ENCODE peak calls at places on chromosomes 4 and X, in five cellular contexts. K, J, I, G and Y are unnamed samples.

GRCh38 chr4:8191136-8191747 is 7.8 kb upstream of the SH3TC1 start:
- DNase-seq in G (peak; percentile 88), K (no peak), J (no peak), I (peak; percentile 63), Y (peak; percentile 63)

GRCh38 chrX:123348468-123348867 is 164.4 kb downstream of the GRIA3 start:
- DNase-seq in I (peak; percentile 46), J (no peak), K (no peak), G (no peak), Y (no peak)

GRCh38 chr4:150072906-150073714 is 5.1 kb upstream of the DCLK2 start:
- DNase-seq in J (no peak), I (peak; percentile 94), K (peak; percentile 86), G (no peak), Y (no peak)

GRCh38 chrX:106932960-106933537 is 12.8 kb downstream of the CLDN2 start:
- DNase-seq in I (peak; percentile 13), J (no peak), G (no peak), K (no peak), Y (no peak)

GRCh38 chrX:46722742-46723568 is 36.0 kb downstream of the SLC9A7 start:
- DNase-seq in K (no peak), G (no peak), I (peak; percentile 48), J (no peak), Y (no peak)

GRCh38 chrX:131955099-131955777 is 67.9 kb upstream of the STK26 start:
- DNase-seq in J (no peak), I (no peak), G (no peak), K (no peak), Y (no peak)

GRCh38 chr4:47790105-47790504 is 47.8 kb downstream of the CORIN start:
- DNase-seq in K (no peak), G (no peak), I (no peak), J (no peak), Y (no peak)

GRCh38 chrX:124619710-124620109 is 273.3 kb downstream of the SH2D1A start:
- DNase-seq in I (no peak), J (no peak), K (no peak), G (no peak), Y (no peak)

GRCh38 chr4:76012388-76012801 is 5.1 kb upstream of the CXCL9 start:
- DNase-seq in G (no peak), K (peak; percentile 63), J (no peak), I (peak; percentile 11), Y (no peak)

GRCh38 chrX:44937606-44938005 is 64.6 kb downstream of the KDM6A start:
- DNase-seq in G (no peak), I (no peak), J (no peak), K (no peak), Y (no peak)

GRCh38 chr4:27791640-27792039 is 931.0 kb downstream of the STIM2 start:
- DNase-seq in G (no peak), I (peak; percentile 53), K (no peak), J (no peak), Y (no peak)

GRCh38 chrX:153412746-153413720 is 1.8 kb downstream of the ZFP92 start:
- DNase-seq in K (no peak), J (no peak), G (no peak), I (no peak), Y (no peak)

GRCh38 chr4:336099-336892 is 1.3 kb upstream of the ZNF141 start:
- DNase-seq in G (peak; percentile 71), K (no peak), J (peak; percentile 31), I (no peak), Y (no peak)

GRCh38 chr4:151569650-151570049 is 160.7 kb downstream of the FHIP1A start:
- DNase-seq in J (no peak), I (no peak), K (no peak), G (no peak), Y (peak; percentile 42)

GRCh38 chrX:113980953-113981352 is 602.9 kb upstream of the HTR2C start:
- DNase-seq in G (no peak), J (no peak), I (no peak), K (no peak), Y (no peak)

GRCh38 chr4:138802499-138802898 is 213.1 kb upstream of the NOCT start:
- DNase-seq in I (peak; percentile 0), J (no peak), K (no peak), G (no peak), Y (no peak)

GRCh38 chr4:164424852-164425251 is 329.1 kb upstream of the SMIM31 start:
- DNase-seq in I (no peak), G (no peak), K (no peak), J (no peak), Y (no peak)

GRCh38 chr4:48635980-48636379 is 144.1 kb downstream of the FRYL start:
- DNase-seq in J (no peak), I (no peak), G (no peak), K (no peak), Y (no peak)

GRCh38 chr4:8387194-8387593 is 53.3 kb downstream of the ACOX3 start:
- DNase-seq in G (no peak), I (no peak), K (no peak), J (no peak), Y (no peak)

GRCh38 chr4:173529505-173530325 is at the start of gene HAND2:
- DNase-seq in G (peak; percentile 92), J (peak; percentile 63), K (no peak), I (no peak), Y (no peak)

GRCh38 chrX:27186671-27187070 is 276.5 kb downstream of the PPP4R3C start:
- DNase-seq in I (no peak), G (no peak), K (no peak), J (no peak), Y (no peak)

GRCh38 chr4:1462009-1462767 is 55.9 kb upstream of the NKX1-1 start:
- DNase-seq in K (no peak), J (no peak), I (no peak), G (peak; percentile 53), Y (no peak)
- H3K27me3 ChIP-seq in K (peaks cover 58% of the 10 kb centered on the region), J (peaks cover 12% of the 10 kb centered on the region), I (peaks cover 23% of the 10 kb centered on the region), G (peaks cover 85% of the 10 kb centered on the region), Y (peaks cover 12% of the 10 kb centered on the region)

DNA sequence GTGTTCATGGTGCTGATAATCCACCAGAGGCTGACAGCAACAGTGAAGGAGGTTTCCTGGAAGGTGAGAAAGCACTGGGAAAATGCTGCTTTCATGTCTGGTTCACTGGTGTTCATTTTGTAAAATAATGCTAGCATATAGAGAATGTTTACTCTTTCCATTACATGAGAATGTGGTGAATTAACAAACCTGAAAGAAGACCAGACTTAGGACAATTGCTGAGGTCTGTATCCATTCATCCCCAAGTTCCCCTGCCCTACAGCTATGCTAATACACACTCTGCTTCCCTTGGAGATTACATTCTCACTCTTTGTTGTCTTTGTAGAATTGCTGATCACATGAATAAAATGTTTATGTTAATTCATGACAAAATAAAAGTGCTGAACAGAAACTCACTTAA is 99.6 kb downstream of the ARHGAP6 start:
- DNase-seq in I (no peak), J (no peak), G (no peak), K (no peak), Y (no peak)
- H3K27me3 ChIP-seq in I (no peaks in the 10 kb centered on the region), J (no peaks in the 10 kb centered on the region), G (no peaks in the 10 kb centered on the region), K (no peaks in the 10 kb centered on the region), Y (no peaks in the 10 kb centered on the region)

DNA sequence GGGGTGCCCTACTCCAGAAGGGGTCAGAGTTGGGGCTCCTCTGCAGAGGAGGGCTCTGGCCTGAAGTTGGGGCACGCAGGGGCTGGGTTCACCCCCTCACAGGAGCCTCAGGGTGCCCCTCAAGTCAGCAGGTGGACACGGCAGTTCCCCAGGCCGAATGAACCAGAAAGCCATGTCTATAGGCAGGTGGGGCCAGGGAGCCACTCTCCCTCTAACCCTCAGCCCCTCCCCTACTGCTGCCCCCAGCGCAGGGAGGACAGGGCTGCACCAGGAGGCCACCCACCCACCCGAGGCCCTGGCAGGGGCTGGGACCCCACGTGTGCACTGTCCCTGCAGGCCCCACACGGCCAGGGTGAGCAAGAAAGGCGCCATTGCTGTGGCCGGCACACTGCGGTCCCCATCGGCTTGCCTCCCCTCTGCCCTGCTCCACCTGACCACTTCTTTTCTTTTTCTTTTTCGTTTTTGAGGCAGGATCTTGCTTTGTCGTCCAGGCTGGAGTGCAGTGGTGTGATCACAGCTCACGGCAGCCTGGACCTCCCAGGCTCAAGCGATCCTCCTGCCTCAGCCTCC is 83.8 kb downstream of the FAM53A start:
- DNase-seq in G (no peak), I (no peak), J (no peak), K (no peak), Y (no peak)
- H3K27me3 ChIP-seq in G (peaks cover 89% of the 10 kb centered on the region), I (no peaks in the 10 kb centered on the region), J (no peaks in the 10 kb centered on the region), K (peaks cover 17% of the 10 kb centered on the region), Y (peaks cover 4% of the 10 kb centered on the region)

GRCh38 chr4:53646792-53647191 is 55.5 kb upstream of the LNX1 start:
- DNase-seq in J (peak; percentile 69), K (no peak), I (no peak), G (no peak), Y (no peak)
- H3K27me3 ChIP-seq in J (no peaks in the 10 kb centered on the region), K (no peaks in the 10 kb centered on the region), I (no peaks in the 10 kb centered on the region), G (no peaks in the 10 kb centered on the region), Y (no peaks in the 10 kb centered on the region)

GRCh38 chrX:120000490-120001246 is 57.1 kb upstream of the NKAP start:
- DNase-seq in K (no peak), I (no peak), G (no peak), J (no peak), Y (no peak)

GRCh38 chrX:119999087-119999634 is 55.6 kb upstream of the NKAP start:
- DNase-seq in G (no peak), J (no peak), I (no peak), K (no peak), Y (no peak)

GRCh38 chrX:119996069-119996468 is 52.5 kb upstream of the NKAP start:
- DNase-seq in G (no peak), J (no peak), K (no peak), I (no peak), Y (no peak)

GRCh38 chrX:119996600-119997524 is 53.3 kb upstream of the NKAP start:
- DNase-seq in G (no peak), I (no peak), J (no peak), K (no peak), Y (no peak)

GRCh38 chrX:119997570-119997969 is 54.0 kb upstream of the NKAP start:
- DNase-seq in K (no peak), I (no peak), G (no peak), J (no peak), Y (no peak)
- H3K27me3 ChIP-seq in K (peaks cover 33% of the 10 kb centered on the region), I (peaks cover 68% of the 10 kb centered on the region), G (peaks cover 65% of the 10 kb centered on the region), J (peaks cover 43% of the 10 kb centered on the region), Y (peaks cover 11% of the 10 kb centered on the region)

GRCh38 chr4:10253765-10254164 is 137.2 kb upstream of the WDR1 start:
- DNase-seq in J (no peak), G (no peak), I (no peak), K (no peak), Y (no peak)
- H3K27me3 ChIP-seq in J (no peaks in the 10 kb centered on the region), G (no peaks in the 10 kb centered on the region), I (no peaks in the 10 kb centered on the region), K (no peaks in the 10 kb centered on the region), Y (no peaks in the 10 kb centered on the region)